ENCODE peak calls at places on chromosomes 4 and X, in five cellular contexts. One of them, this sample, is unnamed.

GRCh38 chr4:24850669-24851068 is 55.3 kb downstream of the SOD3 start:
- DNase-seq in astrocyte of the spinal cord: peak
- DNase-seq in tibial nerve: no peak
- DNase-seq in endodermal cell: no peak
- DNase-seq in left lung: no peak
- DNase-seq in this sample: peak

GRCh38 chr4:2255501-2256155 is 6.3 kb downstream of the MXD4 start:
- DNase-seq in tibial nerve: peak
- DNase-seq in endodermal cell: peak
- DNase-seq in astrocyte of the spinal cord: peak
- DNase-seq in left lung: peak
- DNase-seq in this sample: no peak

GRCh38 chrX:46704767-46705386 is 54.0 kb downstream of the SLC9A7 start:
- DNase-seq in left lung: no peak
- DNase-seq in tibial nerve: no peak
- DNase-seq in astrocyte of the spinal cord: peak
- DNase-seq in endodermal cell: no peak
- DNase-seq in this sample: peak

GRCh38 chr4:88967883-88968316 is 89.1 kb downstream of the FAM13A start:
- DNase-seq in left lung: no peak
- DNase-seq in endodermal cell: no peak
- DNase-seq in tibial nerve: no peak
- DNase-seq in astrocyte of the spinal cord: no peak
- DNase-seq in this sample: peak

GRCh38 chr4:80362578-80363181 is 27.1 kb downstream of the CFAP299 start:
- DNase-seq in left lung: peak
- DNase-seq in astrocyte of the spinal cord: peak
- DNase-seq in tibial nerve: no peak
- DNase-seq in endodermal cell: peak
- DNase-seq in this sample: peak

GRCh38 chr4:184364100-184364921 is 110.0 kb downstream of the IRF2 start:
- DNase-seq in astrocyte of the spinal cord: no peak
- DNase-seq in tibial nerve: no peak
- DNase-seq in left lung: no peak
- DNase-seq in endodermal cell: peak
- DNase-seq in this sample: no peak

GRCh38 chrX:138982350-138982749 is 270.8 kb upstream of the FGF13 start:
- DNase-seq in endodermal cell: no peak
- DNase-seq in astrocyte of the spinal cord: no peak
- DNase-seq in tibial nerve: no peak
- DNase-seq in left lung: no peak
- DNase-seq in this sample: no peak

GRCh38 chr4:123244233-123244632 is 152.4 kb upstream of the SPRY1 start:
- DNase-seq in tibial nerve: peak
- DNase-seq in endodermal cell: no peak
- DNase-seq in left lung: no peak
- DNase-seq in astrocyte of the spinal cord: no peak
- DNase-seq in this sample: peak

GRCh38 chrX:78687586-78687985 is 28.5 kb upstream of the RTL3 start:
- DNase-seq in astrocyte of the spinal cord: no peak
- DNase-seq in tibial nerve: no peak
- DNase-seq in left lung: no peak
- DNase-seq in endodermal cell: no peak
- DNase-seq in this sample: no peak

GRCh38 chrX:133812382-133812781 is 173.0 kb downstream of the GPC3 start:
- DNase-seq in tibial nerve: no peak
- DNase-seq in astrocyte of the spinal cord: no peak
- DNase-seq in left lung: no peak
- DNase-seq in endodermal cell: no peak
- DNase-seq in this sample: no peak

GRCh38 chrX:133580630-133581029 is 165.3 kb upstream of the GPC4 start:
- DNase-seq in left lung: no peak
- DNase-seq in endodermal cell: no peak
- DNase-seq in astrocyte of the spinal cord: peak
- DNase-seq in tibial nerve: no peak
- DNase-seq in this sample: peak

GRCh38 chr4:108512615-108513505 is 107.5 kb upstream of the RPL34 start:
- DNase-seq in endodermal cell: peak
- DNase-seq in tibial nerve: no peak
- DNase-seq in astrocyte of the spinal cord: peak
- DNase-seq in left lung: peak
- DNase-seq in this sample: peak

GRCh38 chrX:20418379-20418778 is 151.7 kb upstream of the RPS6KA3 start:
- DNase-seq in astrocyte of the spinal cord: no peak
- DNase-seq in tibial nerve: no peak
- DNase-seq in left lung: no peak
- DNase-seq in endodermal cell: no peak
- DNase-seq in this sample: no peak

GRCh38 chrX:69149466-69150293 is 15.6 kb downstream of the PJA1 start:
- DNase-seq in tibial nerve: no peak
- DNase-seq in astrocyte of the spinal cord: no peak
- DNase-seq in endodermal cell: peak
- DNase-seq in left lung: no peak
- DNase-seq in this sample: no peak

GRCh38 chr4:3303840-3304715 is 11.3 kb downstream of the RGS12 start:
- DNase-seq in left lung: peak
- DNase-seq in endodermal cell: peak
- DNase-seq in astrocyte of the spinal cord: no peak
- DNase-seq in tibial nerve: no peak
- DNase-seq in this sample: no peak
- H3K4me3 ChIP-seq in left lung: no peak
- H3K4me3 ChIP-seq in endodermal cell: no peak
- H3K4me3 ChIP-seq in astrocyte of the spinal cord: no peak
- H3K4me3 ChIP-seq in tibial nerve: no peak
- H3K4me3 ChIP-seq in this sample: no peak

GRCh38 chr4:156771171-156771837 is 200.3 kb downstream of the PDGFC start:
- DNase-seq in left lung: no peak
- DNase-seq in tibial nerve: no peak
- DNase-seq in astrocyte of the spinal cord: peak
- DNase-seq in endodermal cell: no peak
- DNase-seq in this sample: peak
- H3K4me3 ChIP-seq in left lung: no peak
- H3K4me3 ChIP-seq in tibial nerve: peak
- H3K4me3 ChIP-seq in astrocyte of the spinal cord: no peak
- H3K4me3 ChIP-seq in endodermal cell: no peak
- H3K4me3 ChIP-seq in this sample: peak

DNA sequence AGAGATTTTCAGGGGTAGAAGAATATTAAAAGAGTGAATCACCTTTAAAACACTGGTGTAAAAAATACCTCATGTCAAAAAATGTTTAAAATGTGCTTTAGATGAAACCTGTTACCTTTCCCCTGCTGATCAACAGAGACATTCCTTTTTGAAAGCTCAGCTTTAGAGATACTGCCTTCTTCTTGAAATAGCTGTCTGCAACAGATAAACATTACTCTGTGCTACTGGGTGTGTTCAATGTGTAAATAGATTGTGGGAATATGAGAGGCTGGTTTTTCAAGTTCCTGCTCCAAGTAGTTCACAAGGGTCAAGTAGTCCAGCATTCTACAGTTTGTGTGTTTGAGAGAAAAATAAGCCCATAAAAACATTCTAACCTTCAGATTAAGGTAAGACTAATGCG is at the start of gene SYTL5:
- DNase-seq in left lung: no peak
- DNase-seq in astrocyte of the spinal cord: no peak
- DNase-seq in endodermal cell: no peak
- DNase-seq in tibial nerve: no peak
- DNase-seq in this sample: peak
- H3K4me3 ChIP-seq in left lung: no peak
- H3K4me3 ChIP-seq in astrocyte of the spinal cord: no peak
- H3K4me3 ChIP-seq in endodermal cell: no peak
- H3K4me3 ChIP-seq in tibial nerve: no peak
- H3K4me3 ChIP-seq in this sample: peak

GRCh38 chr4:966266-967112 is 6.9 kb downstream of the DGKQ start:
- DNase-seq in endodermal cell: no peak
- DNase-seq in tibial nerve: no peak
- DNase-seq in astrocyte of the spinal cord: no peak
- DNase-seq in left lung: peak
- DNase-seq in this sample: no peak
- H3K4me3 ChIP-seq in endodermal cell: no peak
- H3K4me3 ChIP-seq in tibial nerve: no peak
- H3K4me3 ChIP-seq in astrocyte of the spinal cord: no peak
- H3K4me3 ChIP-seq in left lung: no peak
- H3K4me3 ChIP-seq in this sample: no peak

GRCh38 chr4:117085185-117085701 is at the start of gene TRAM1L1:
- DNase-seq in endodermal cell: peak
- DNase-seq in astrocyte of the spinal cord: peak
- DNase-seq in tibial nerve: no peak
- DNase-seq in left lung: peak
- DNase-seq in this sample: peak
- H3K4me3 ChIP-seq in endodermal cell: peak
- H3K4me3 ChIP-seq in astrocyte of the spinal cord: peak
- H3K4me3 ChIP-seq in tibial nerve: peak
- H3K4me3 ChIP-seq in left lung: peak
- H3K4me3 ChIP-seq in this sample: peak

GRCh38 chr4:52863324-52863723 is 1.2 kb downstream of the RASL11B start:
- DNase-seq in left lung: no peak
- DNase-seq in tibial nerve: no peak
- DNase-seq in astrocyte of the spinal cord: no peak
- DNase-seq in endodermal cell: peak
- DNase-seq in this sample: no peak
- H3K4me3 ChIP-seq in left lung: peak
- H3K4me3 ChIP-seq in tibial nerve: peak
- H3K4me3 ChIP-seq in astrocyte of the spinal cord: no peak
- H3K4me3 ChIP-seq in endodermal cell: peak
- H3K4me3 ChIP-seq in this sample: no peak

GRCh38 chrX:1242901-1243402 is 25.7 kb upstream of the CSF2RA start:
- DNase-seq in endodermal cell: peak
- DNase-seq in tibial nerve: no peak
- DNase-seq in astrocyte of the spinal cord: no peak
- DNase-seq in left lung: no peak
- DNase-seq in this sample: peak

GRCh38 chrX:1244164-1245076 is 24.2 kb upstream of the CSF2RA start:
- DNase-seq in tibial nerve: no peak
- DNase-seq in left lung: no peak
- DNase-seq in astrocyte of the spinal cord: no peak
- DNase-seq in endodermal cell: peak
- DNase-seq in this sample: no peak

GRCh38 chrX:1246816-1247215 is 21.8 kb upstream of the CSF2RA start:
- DNase-seq in tibial nerve: peak
- DNase-seq in endodermal cell: peak
- DNase-seq in astrocyte of the spinal cord: peak
- DNase-seq in left lung: peak
- DNase-seq in this sample: peak

GRCh38 chrX:1249101-1249887 is 19.3 kb upstream of the CSF2RA start:
- DNase-seq in endodermal cell: peak
- DNase-seq in astrocyte of the spinal cord: no peak
- DNase-seq in left lung: peak
- DNase-seq in tibial nerve: no peak
- DNase-seq in this sample: peak

DNA sequence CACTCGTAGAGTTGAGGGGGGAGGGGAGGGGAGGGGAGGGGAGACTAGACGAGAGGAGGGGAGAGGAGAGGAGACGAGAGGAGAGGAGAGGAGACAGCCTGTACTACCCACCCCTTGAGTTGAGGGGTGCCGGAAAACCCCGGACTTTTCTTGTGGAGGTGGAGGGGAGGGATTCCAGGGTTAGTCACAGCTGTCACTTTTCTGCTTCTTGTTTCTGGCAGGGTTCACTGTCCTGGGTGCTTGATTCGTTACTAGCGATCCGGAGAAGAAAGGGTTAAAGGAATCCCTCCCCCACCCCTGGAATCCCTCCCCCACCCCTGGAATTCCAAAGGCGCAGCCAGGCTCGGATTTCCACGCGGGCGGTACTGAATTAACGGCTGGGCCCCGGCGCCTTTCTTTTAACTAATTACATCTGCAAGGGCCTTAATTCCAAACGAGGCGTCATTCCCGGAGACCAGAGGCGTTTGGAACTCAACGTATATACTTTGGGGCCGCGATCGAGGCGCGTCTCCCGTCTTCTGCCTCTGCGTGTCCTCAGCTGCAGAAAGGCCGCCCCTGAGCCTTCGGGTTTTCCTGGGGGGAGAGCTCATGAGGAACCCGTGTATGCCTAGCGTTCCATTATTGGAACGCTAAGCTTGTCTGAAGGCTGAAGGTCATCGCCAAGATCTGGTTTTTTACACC is 20.1 kb upstream of the CSF2RA start:
- DNase-seq in tibial nerve: no peak
- DNase-seq in endodermal cell: peak
- DNase-seq in left lung: peak
- DNase-seq in astrocyte of the spinal cord: no peak
- DNase-seq in this sample: no peak
- H3K4me3 ChIP-seq in tibial nerve: peak
- H3K4me3 ChIP-seq in endodermal cell: peak
- H3K4me3 ChIP-seq in left lung: no peak
- H3K4me3 ChIP-seq in astrocyte of the spinal cord: no peak
- H3K4me3 ChIP-seq in this sample: no peak

This sample was measured in epithelial cell of esophagus.